ENCODE peak calls at places on chromosomes 13 and 19, in four cellular contexts. A is cardiac muscle cell, D is lower lobe of right lung, F is tibial nerve. Q is an unnamed sample. For H3K4me1, the result is how much of the 10 kb centered on the place peaks cover.

GRCh38 chr19:6271721-6272410 is 7.9 kb downstream of the MLLT1 start:
- DNase-seq in A (peak), D (peak), F (peak), Q (peak)

GRCh38 chr19:40262422-40262821 is 22.7 kb downstream of the AKT2 start:
- DNase-seq in A (no peak), D (no peak), F (no peak), Q (no peak)

GRCh38 chr19:28485300-28485699 is 727.7 kb downstream of the UQCRFS1 start:
- DNase-seq in A (no peak), D (peak), F (peak), Q (no peak)

GRCh38 chr13:26557393-26558073 is at the start of gene WASF3:
- DNase-seq in A (peak), D (peak), F (peak), Q (peak)

GRCh38 chr13:63025741-63026140 is 1610.1 kb upstream of the PCDH20 start:
- DNase-seq in A (no peak), D (no peak), F (no peak), Q (no peak)

GRCh38 chr19:29489182-29489951 is 36.4 kb upstream of the VSTM2B start:
- DNase-seq in A (no peak), D (peak), F (no peak), Q (no peak)

GRCh38 chr19:29663861-29664752 is 1.2 kb upstream of the PLEKHF1 start:
- DNase-seq in A (no peak), D (no peak), F (no peak), Q (no peak)

GRCh38 chr13:30561506-30561905 is 56.2 kb upstream of the USPL1 start:
- DNase-seq in A (no peak), D (no peak), F (no peak), Q (no peak)

DNA sequence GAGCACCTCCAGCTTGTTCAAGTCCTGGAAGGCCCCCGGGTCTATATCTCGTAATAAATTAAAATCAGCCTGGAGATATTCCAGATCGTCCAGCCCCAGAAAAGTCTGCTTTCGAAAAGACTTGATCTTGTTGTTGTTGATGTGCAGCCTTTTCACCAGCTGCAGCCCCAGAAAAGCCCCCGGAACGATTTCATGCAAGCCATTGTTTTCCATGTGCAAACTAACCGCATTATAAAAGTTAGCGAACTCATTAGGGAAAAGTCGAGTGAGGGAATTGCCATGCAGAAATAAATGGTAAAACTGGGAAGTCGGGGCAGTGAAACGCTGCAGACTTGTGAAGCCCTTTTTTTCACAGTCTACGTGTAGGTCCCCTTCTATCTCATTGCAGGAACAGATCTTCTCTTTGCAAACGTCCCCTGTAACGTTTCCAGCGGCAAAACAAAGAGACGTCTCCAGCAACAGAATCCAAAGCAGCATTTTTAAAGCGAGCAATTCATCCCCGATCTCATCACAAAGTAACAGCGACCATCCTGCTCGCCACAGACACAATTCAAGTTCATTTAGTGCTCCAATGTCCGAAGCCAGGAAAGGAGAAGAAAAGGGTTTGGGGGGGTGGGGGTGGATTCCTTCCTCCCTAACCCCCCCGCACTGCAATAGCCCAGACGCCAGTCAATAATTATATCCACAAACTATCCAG is 1.1 kb downstream of the SLITRK1 start:
- DNase-seq in A (no peak), D (no peak), F (no peak), Q (no peak)
- H3K4me3 ChIP-seq in A (peak), D (no peak), F (peak), Q (no peak)

GRCh38 chr13:21053231-21053630 is 8.2 kb downstream of the LATS2 start:
- DNase-seq in A (no peak), D (no peak), F (no peak), Q (no peak)

GRCh38 chr13:21051675-21052074 is 9.7 kb downstream of the LATS2 start:
- DNase-seq in A (no peak), D (no peak), F (no peak), Q (no peak)

GRCh38 chr13:21055511-21056045 is 5.8 kb downstream of the LATS2 start:
- DNase-seq in A (no peak), D (no peak), F (no peak), Q (no peak)

GRCh38 chr13:21054313-21054712 is 7.1 kb downstream of the LATS2 start:
- DNase-seq in A (no peak), D (no peak), F (no peak), Q (no peak)

GRCh38 chr13:21055016-21055415 is 6.4 kb downstream of the LATS2 start:
- DNase-seq in A (no peak), D (no peak), F (no peak), Q (no peak)
- H3K4me1 ChIP-seq in A (under half), D (half or more), F (under half), Q (half or more)

DNA sequence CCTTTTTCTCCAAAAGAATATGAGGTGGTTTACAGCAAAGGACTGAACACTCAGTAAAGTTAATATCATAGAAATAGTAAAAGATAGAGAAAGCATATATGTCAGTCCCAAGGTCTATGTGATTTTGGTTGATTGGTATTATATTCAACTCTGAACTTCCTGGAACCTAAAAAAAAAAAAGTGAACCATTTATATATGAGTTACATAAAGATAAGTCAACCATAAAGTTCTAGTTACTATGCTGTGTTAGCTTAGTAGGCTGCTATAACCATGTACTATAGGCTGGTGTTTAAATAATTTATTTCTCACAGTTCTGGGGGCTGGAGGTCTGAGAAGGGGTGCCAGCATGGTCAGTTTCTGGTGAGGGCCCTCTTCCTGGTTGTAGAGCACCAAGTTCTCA is 475.6 kb downstream of the KLF12 start:
- DNase-seq in A (no peak), D (no peak), F (no peak), Q (no peak)
- H3K4me3 ChIP-seq in A (no peak), D (no peak), F (no peak), Q (no peak)

DNA sequence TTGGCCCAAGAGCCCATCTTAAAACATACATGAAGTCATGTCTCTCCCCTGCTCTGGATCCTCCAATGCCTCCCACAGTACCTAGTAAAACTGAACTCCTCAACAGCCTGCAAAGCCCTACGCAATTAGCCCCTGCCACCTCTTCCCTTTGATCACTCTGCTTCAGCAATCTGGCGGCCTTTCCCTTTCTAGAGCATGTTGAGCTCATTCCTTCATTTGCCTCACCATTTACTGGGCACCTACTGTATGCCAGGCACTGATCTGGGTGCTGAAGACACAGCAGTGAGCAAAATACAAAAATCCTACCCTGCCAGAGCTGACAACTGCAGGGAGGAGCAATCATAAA is 2.9 kb downstream of the KEAP1 start:
- DNase-seq in A (no peak), D (no peak), F (no peak), Q (no peak)
- H3K4me1 ChIP-seq in A (under half), D (under half), F (under half), Q (under half)

GRCh38 chr19:39203372-39204341 is at the start of gene SYCN:
- DNase-seq in A (no peak), D (no peak), F (no peak), Q (no peak)

GRCh38 chr19:39200818-39201145 is 3.3 kb downstream of the SYCN start:
- DNase-seq in A (no peak), D (no peak), F (no peak), Q (no peak)

GRCh38 chr19:39200066-39200817 is 3.5 kb downstream of the NCCRP1 start:
- DNase-seq in A (no peak), D (no peak), F (no peak), Q (no peak)

GRCh38 chr19:39205449-39205764 is 1.3 kb upstream of the SYCN start:
- DNase-seq in A (no peak), D (no peak), F (no peak), Q (no peak)

DNA sequence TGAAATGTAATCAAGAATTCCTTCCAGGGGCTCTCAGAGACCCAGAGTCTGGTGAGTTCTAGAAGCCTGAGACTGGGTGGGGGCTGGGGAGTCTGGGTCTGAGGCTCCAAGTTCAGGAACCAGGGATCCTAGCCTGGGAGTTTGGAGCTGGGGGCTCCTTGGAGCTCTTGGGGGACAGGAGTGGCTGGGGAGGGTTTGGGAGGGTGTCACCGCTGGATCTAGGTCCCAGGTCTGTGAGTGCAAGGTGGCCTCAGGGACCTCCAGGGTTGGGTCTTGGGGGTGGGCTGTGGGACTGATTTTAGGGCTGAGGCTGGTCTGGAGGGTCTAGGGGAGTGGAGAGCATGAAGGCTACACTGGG is 1.1 kb downstream of the SYCN start:
- DNase-seq in A (no peak), D (no peak), F (no peak), Q (no peak)
- H3K4me3 ChIP-seq in A (no peak), D (no peak), F (no peak), Q (no peak)

GRCh38 chr19:17095141-17095919 is 19.8 kb downstream of the MYO9B start:
- DNase-seq in A (peak), D (no peak), F (no peak), Q (peak)
- H3K4me1 ChIP-seq in A (under half), D (half or more), F (under half), Q (under half)

GRCh38 chr19:497861-498590 is 1.7 kb downstream of the MADCAM1 start:
- DNase-seq in A (no peak), D (peak), F (no peak), Q (no peak)
- H3K4me3 ChIP-seq in A (peak), D (no peak), F (no peak), Q (no peak)

GRCh38 chr13:67043901-67044300 is 186.2 kb downstream of the PCDH9 start:
- DNase-seq in A (peak), D (no peak), F (no peak), Q (no peak)

GRCh38 chr13:67049744-67050143 is 180.4 kb downstream of the PCDH9 start:
- DNase-seq in A (no peak), D (no peak), F (no peak), Q (no peak)

GRCh38 chr13:67048793-67049150 is 181.4 kb downstream of the PCDH9 start:
- DNase-seq in A (peak), D (no peak), F (no peak), Q (no peak)

GRCh38 chr13:67045357-67045756 is 184.8 kb downstream of the PCDH9 start:
- DNase-seq in A (no peak), D (no peak), F (no peak), Q (no peak)

GRCh38 chr13:67048084-67048792 is 181.9 kb downstream of the PCDH9 start:
- DNase-seq in A (peak), D (no peak), F (no peak), Q (no peak)
- H3K4me1 ChIP-seq in A (under half), D (under half), F (under half), Q (under half)

DNA sequence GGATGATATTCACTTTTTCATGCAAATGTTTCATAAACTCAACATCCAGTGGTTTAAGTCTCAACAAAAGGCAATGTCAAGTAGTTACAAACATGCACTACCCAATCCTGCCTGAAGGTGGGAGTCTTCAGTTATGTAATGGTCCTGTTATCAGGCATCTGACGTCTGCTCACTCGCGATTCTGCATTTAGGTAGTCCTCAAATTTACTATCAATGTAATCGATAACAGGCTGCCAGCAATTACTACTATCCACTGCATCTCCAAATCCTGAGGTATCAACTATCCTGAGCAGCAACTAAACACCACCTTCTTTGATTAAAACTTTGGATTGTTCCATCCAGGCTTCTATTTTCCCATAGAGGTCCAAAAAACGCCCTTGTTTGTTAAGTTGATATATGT is 51.2 kb downstream of the NLRP12 start:
- DNase-seq in A (peak), D (peak), F (peak), Q (peak)
- H3K4me3 ChIP-seq in A (no peak), D (no peak), F (no peak), Q (no peak)

Q was measured in thyroid gland.